ENCODE peak calls at places on chromosomes 6 and 20, in eight cellular contexts. O is activated naive CD4-positive, alpha-beta T cell; T is endothelial cell; Y is fibroblast of the conjunctiva; E is ELF-1; Q is NCI-H1105; L is activated CD4-positive, alpha-beta T cell treated with anti-CD3 and anti-CD28 coated beads, Interleukin-2, amount 10 ng/mL, durations not matched to agents 7 days and 5 days; X is stimulated activated CD8-positive, alpha-beta memory T cell treated with anti-CD3 and anti-CD28 coated beads, Interleukin-4, amount 100 ng/mL, for 4 hours. M is an unnamed sample.

GRCh38 chr6:5191222-5191621 is 69.5 kb downstream of the LYRM4 start:
- DNase-seq in Y (no peak), X (no peak), Q (no peak), O (no peak), E (no peak), L (no peak), T (no peak), M (no peak)

GRCh38 chr6:72260489-72260888 is 361.4 kb upstream of the KCNQ5 start:
- DNase-seq in X (no peak), T (no peak), Y (no peak), L (no peak), O (no peak), E (no peak), Q (no peak), M (no peak)

GRCh38 chr6:169646906-169647567 is 54.8 kb downstream of the WDR27 start:
- DNase-seq in Y (no peak), L (no peak), E (no peak), O (no peak), T (no peak), X (no peak), Q (no peak), M (no peak)

GRCh38 chr20:31721408-31722332 is 998 bp downstream of the BCL2L1 start:
- DNase-seq in Y (no peak), X (no peak), Q (no peak), E (peak), O (no peak), L (no peak), T (no peak), M (peak)

GRCh38 chr20:12722096-12722495 is 286.7 kb upstream of the SPTLC3 start:
- DNase-seq in T (no peak), E (no peak), Q (no peak), L (no peak), O (no peak), X (no peak), Y (no peak), M (no peak)

GRCh38 chr6:133532908-133533307 is 291.8 kb downstream of the EYA4 start:
- DNase-seq in L (no peak), Y (no peak), T (no peak), X (no peak), O (no peak), E (no peak), Q (no peak), M (no peak)

GRCh38 chr6:119040229-119040628 is 38.2 kb downstream of the FAM184A start:
- DNase-seq in O (no peak), Y (no peak), E (peak), L (no peak), X (no peak), T (no peak), Q (no peak), M (no peak)

GRCh38 chr6:23446394-23447001 is 679.5 kb upstream of the NRSN1 start:
- DNase-seq in T (peak), O (no peak), Y (peak), Q (peak), L (no peak), E (no peak), X (no peak), M (peak)

GRCh38 chr6:20166226-20166625 is 46.0 kb downstream of the MBOAT1 start:
- DNase-seq in O (no peak), Y (no peak), Q (no peak), X (no peak), L (no peak), T (no peak), E (no peak), M (no peak)

GRCh38 chr20:37294262-37294981 is 5.0 kb downstream of the MANBAL start:
- DNase-seq in T (no peak), O (no peak), X (no peak), L (no peak), Y (no peak), E (no peak), Q (no peak), M (no peak)

GRCh38 chr6:112979830-112980229 is 632.7 kb downstream of the RFPL4B start:
- DNase-seq in T (no peak), L (no peak), O (no peak), E (no peak), Y (no peak), X (no peak), Q (peak), M (no peak)

GRCh38 chr6:4459032-4459431 is 317.2 kb upstream of the CDYL start:
- DNase-seq in Y (peak), T (peak), E (peak), Q (no peak), L (no peak), O (no peak), X (no peak), M (no peak)

GRCh38 chr6:2862712-2863174 is 21.1 kb upstream of the SERPINB1 start:
- DNase-seq in T (no peak), E (no peak), L (no peak), X (no peak), O (no peak), Y (no peak), Q (no peak), M (no peak)

GRCh38 chr6:158611600-158612041 is 32.9 kb downstream of the DYNLT1 start:
- DNase-seq in Y (no peak), E (peak), L (no peak), O (no peak), Q (no peak), T (no peak), X (no peak), M (no peak)

GRCh38 chr20:24984963-24985640 is 7.4 kb downstream of the APMAP start:
- DNase-seq in Y (no peak), L (no peak), T (no peak), X (no peak), Q (no peak), E (no peak), O (no peak), M (no peak)

GRCh38 chr20:35334511-35335101 is 42.4 kb upstream of the FAM83C start:
- DNase-seq in L (no peak), Q (no peak), Y (no peak), O (no peak), X (no peak), T (no peak), E (no peak), M (no peak)

GRCh38 chr6:40912158-40912946 is 126.7 kb downstream of the UNC5CL start:
- DNase-seq in Q (peak), T (peak), L (peak), O (no peak), X (no peak), Y (no peak), E (peak), M (peak)

GRCh38 chr6:85419046-85419759 is 30.7 kb upstream of the NT5E start:
- DNase-seq in O (no peak), Y (no peak), X (no peak), L (no peak), E (no peak), T (no peak), Q (no peak), M (no peak)

GRCh38 chr6:19209202-19209601 is 628.0 kb upstream of the ID4 start:
- DNase-seq in L (no peak), E (no peak), T (no peak), X (no peak), Q (no peak), Y (no peak), O (no peak), M (no peak)

GRCh38 chr20:13772529-13772928 is 12.2 kb downstream of the ESF1 start:
- DNase-seq in T (no peak), X (no peak), Q (no peak), O (no peak), E (no peak), Y (no peak), L (no peak), M (no peak)

GRCh38 chr6:150492941-150493340 is 106.7 kb upstream of the PLEKHG1 start:
- DNase-seq in T (no peak), Y (no peak), E (no peak), O (no peak), L (no peak), Q (no peak), X (no peak), M (no peak)

GRCh38 chr6:169253745-169254238 is at the start of gene THBS2:
- DNase-seq in Q (no peak), O (no peak), X (no peak), Y (peak), L (no peak), T (peak), E (peak), M (no peak)

GRCh38 chr20:35129647-35130069 is 17.5 kb downstream of the EDEM2 start:
- DNase-seq in Q (no peak), X (no peak), E (no peak), T (no peak), L (no peak), O (no peak), Y (no peak), M (no peak)

GRCh38 chr6:3520541-3521220 is 63.8 kb upstream of the SLC22A23 start:
- DNase-seq in T (no peak), L (no peak), E (no peak), O (no peak), Y (no peak), Q (no peak), X (no peak), M (no peak)

GRCh38 chr6:26045939-26046368 is 41.3 kb upstream of the HFE start:
- DNase-seq in L (no peak), Y (no peak), X (no peak), Q (no peak), E (peak), O (no peak), T (no peak), M (no peak)

GRCh38 chr6:144262470-144263369 is 22.4 kb upstream of the UTRN start:
- DNase-seq in O (no peak), T (no peak), L (peak), X (no peak), Y (no peak), Q (no peak), E (no peak), M (no peak)

GRCh38 chr20:34703573-34704176 is 469 bp upstream of the TP53INP2 start:
- DNase-seq in T (peak), E (peak), Y (no peak), L (peak), O (no peak), X (no peak), Q (no peak), M (no peak)

GRCh38 chr6:45595010-45595851 is 217.5 kb upstream of the SUPT3H start:
- DNase-seq in Q (no peak), O (no peak), X (no peak), E (no peak), Y (no peak), T (no peak), L (no peak), M (no peak)

GRCh38 chr6:44304282-44305199 is 8.6 kb downstream of the AARS2 start:
- DNase-seq in E (peak), Y (no peak), L (peak), Q (peak), O (no peak), X (no peak), T (peak), M (no peak)

GRCh38 chr6:56668158-56668557 is 25.5 kb upstream of the DST start:
- DNase-seq in X (no peak), T (no peak), O (no peak), Y (no peak), L (no peak), E (no peak), Q (no peak), M (no peak)